ENCODE peak calls at places on chromosome 15, in eight cellular contexts. P is H9; G is activated naive CD8-positive, alpha-beta T cell treated with anti-CD3 and anti-CD28 coated beads for 36 hours; D is T-cell; F is HT1080; S is caudate nucleus; J is NCI-H1694; I is fibroblast of pulmonary artery. B is an unnamed sample.

GRCh38 chr15:58539548-58539947 is 107.8 kb downstream of the LIPC start:
- DNase-seq in I (no peak), S (no peak), D (no peak), J (no peak), G (no peak), F (no peak), P (no peak), B (no peak)

GRCh38 chr15:34754674-34755418 is at the start of gene GJD2:
- DNase-seq in F (no peak), S (no peak), J (no peak), G (peak; percentile 1), P (peak; percentile 54), I (no peak), D (no peak), B (no peak)

GRCh38 chr15:82122754-82123400 is 77.1 kb upstream of the MEX3B start:
- DNase-seq in P (no peak), I (peak; percentile 90), F (peak; percentile 97), G (no peak), S (no peak), J (no peak), D (no peak), B (no peak)

GRCh38 chr15:62112616-62113593 is 46.1 kb downstream of the C2CD4A start:
- DNase-seq in J (no peak), S (no peak), F (peak; percentile 91), P (no peak), D (no peak), G (no peak), I (peak; percentile 90), B (no peak)

GRCh38 chr15:69757186-69757585 is 304.6 kb downstream of the RPLP1 start:
- DNase-seq in F (peak; percentile 49), D (no peak), J (no peak), S (no peak), I (no peak), P (no peak), G (peak; percentile 73), B (no peak)

GRCh38 chr15:69000725-69001503 is 13.6 kb upstream of the NOX5 start:
- DNase-seq in F (no peak), P (no peak), G (no peak), D (no peak), S (no peak), I (no peak), J (no peak), B (no peak)

GRCh38 chr15:70504305-70504951 is 258.9 kb downstream of the UACA start:
- DNase-seq in S (peak; percentile 16), P (no peak), F (no peak), J (no peak), D (no peak), I (peak; percentile 69), G (no peak), B (no peak)

GRCh38 chr15:29067949-29068348 is 182.2 kb downstream of the APBA2 start:
- DNase-seq in P (no peak), S (no peak), G (no peak), F (no peak), I (peak; percentile 20), D (no peak), J (no peak), B (no peak)

GRCh38 chr15:79513916-79514315 is 81.8 kb downstream of the MINAR1 start:
- DNase-seq in D (no peak), G (no peak), P (no peak), I (no peak), S (no peak), F (peak; percentile 8), J (no peak), B (no peak)

GRCh38 chr15:67048281-67049279 is 16.8 kb upstream of the SMAD3 start:
- DNase-seq in I (peak; percentile 92), D (no peak), G (no peak), S (no peak), J (no peak), F (peak; percentile 76), P (no peak), B (no peak)

GRCh38 chr15:76376029-76376428 is 39.5 kb downstream of the ISL2 start:
- DNase-seq in P (peak; percentile 54), S (no peak), J (no peak), I (no peak), D (no peak), G (no peak), F (no peak), B (no peak)

GRCh38 chr15:85615930-85616329 is 178.8 kb downstream of the KLHL25 start:
- DNase-seq in J (no peak), D (no peak), I (peak; percentile 71), F (peak; percentile 52), S (no peak), P (peak; percentile 43), G (peak; percentile 20), B (no peak)

GRCh38 chr15:73989001-73989798 is 2.9 kb downstream of the STOML1 start:
- DNase-seq in G (no peak), P (no peak), D (no peak), F (peak; percentile 85), J (no peak), I (peak; percentile 74), S (no peak), B (no peak)

GRCh38 chr15:42591238-42591936 is 16.0 kb downstream of the STARD9 start:
- DNase-seq in F (peak; percentile 15), P (no peak), I (peak; percentile 60), D (no peak), S (no peak), G (no peak), J (no peak), B (no peak)

GRCh38 chr15:68582236-68582635 is 3.4 kb downstream of the CORO2B start:
- DNase-seq in S (no peak), D (no peak), J (no peak), F (no peak), G (no peak), I (no peak), P (no peak), B (peak; percentile 38)

GRCh38 chr15:87620393-87620792 is 636.1 kb downstream of the NTRK3 start:
- DNase-seq in F (peak; percentile 9), S (no peak), I (no peak), P (no peak), D (no peak), J (no peak), G (no peak), B (no peak)

GRCh38 chr15:90306560-90306959 is 41.1 kb downstream of the NGRN start:
- DNase-seq in F (no peak), I (no peak), J (no peak), S (peak; percentile 26), D (no peak), P (no peak), G (peak; percentile 54), B (no peak)

GRCh38 chr15:70714575-70714974 is 48.8 kb downstream of the UACA start:
- DNase-seq in G (no peak), F (no peak), P (no peak), I (peak; percentile 52), J (no peak), S (no peak), D (no peak), B (no peak)

GRCh38 chr15:74317820-74318375 is 49.5 kb downstream of the CYP11A1 start:
- DNase-seq in S (no peak), J (no peak), I (peak; percentile 96), P (no peak), G (no peak), F (peak; percentile 77), D (no peak), B (no peak)

GRCh38 chr15:41417812-41418211 is 917 bp downstream of the RTF1 start:
- DNase-seq in S (no peak), G (no peak), I (peak; percentile 15), F (no peak), D (no peak), J (no peak), P (no peak), B (no peak)

GRCh38 chr15:73359653-73360052 is 9.1 kb downstream of the HCN4 start:
- DNase-seq in S (no peak), I (no peak), P (no peak), D (no peak), F (no peak), G (no peak), J (no peak), B (no peak)

GRCh38 chr15:81785181-81785580 is 260.6 kb downstream of the MEX3B start:
- DNase-seq in I (no peak), P (no peak), F (no peak), G (no peak), D (no peak), J (no peak), S (no peak), B (no peak)

GRCh38 chr15:56817266-56817665 is 84.0 kb upstream of the ZNF280D start:
- DNase-seq in J (no peak), P (no peak), I (peak; percentile 43), F (peak; percentile 88), G (no peak), D (no peak), S (no peak), B (no peak)

GRCh38 chr15:89665449-89666146 is 10.3 kb upstream of the KIF7 start:
- DNase-seq in S (no peak), J (no peak), P (peak; percentile 64), I (peak; percentile 58), D (no peak), F (no peak), G (peak; percentile 36), B (peak; percentile 39)

GRCh38 chr15:26179906-26180305 is 316.8 kb upstream of the ATP10A start:
- DNase-seq in J (peak; percentile 0), P (peak; percentile 91), I (no peak), F (peak; percentile 24), S (peak; percentile 47), D (no peak), G (no peak), B (peak; percentile 56)

GRCh38 chr15:55277116-55277564 is 12.5 kb downstream of the RAB27A start:
- DNase-seq in J (no peak), S (no peak), I (peak; percentile 33), D (peak; percentile 35), P (no peak), F (peak; percentile 60), G (peak; percentile 67), B (no peak)

GRCh38 chr15:40909662-40910625 is 15.7 kb downstream of the VPS18 start:
- DNase-seq in I (peak; percentile 66), P (peak; percentile 29), G (no peak), J (no peak), S (no peak), D (no peak), F (no peak), B (no peak)

GRCh38 chr15:53758412-53758811 is 1.1 kb downstream of the WDR72 start:
- DNase-seq in F (no peak), D (no peak), S (no peak), P (no peak), G (no peak), I (no peak), J (no peak), B (no peak)

GRCh38 chr15:96153938-96154337 is 176.6 kb upstream of the NR2F2 start:
- DNase-seq in S (no peak), J (no peak), G (no peak), I (no peak), P (no peak), F (no peak), D (no peak), B (no peak)

GRCh38 chr15:77508541-77509505 is 88.1 kb downstream of the HMG20A start:
- DNase-seq in S (no peak), G (no peak), D (no peak), P (no peak), J (no peak), F (peak; percentile 27), I (peak; percentile 72), B (no peak)

GRCh38 chr15:40108061-40108854 is 421 bp downstream of the BMF start:
- DNase-seq in P (no peak), F (peak; percentile 31), J (no peak), G (no peak), D (no peak), I (peak; percentile 60), S (no peak), B (no peak)

GRCh38 chr15:42100021-42100800 is 5.8 kb upstream of the PLA2G4D start:
- DNase-seq in J (no peak), F (peak; percentile 69), P (no peak), G (no peak), D (no peak), S (no peak), I (no peak), B (no peak)

GRCh38 chr15:73965094-73965729 is 26.9 kb downstream of the STOML1 start:
- DNase-seq in G (peak; percentile 57), I (no peak), S (no peak), F (no peak), D (no peak), J (no peak), P (peak; percentile 67), B (no peak)